ENCODE peak calls at places on chromosomes 13 and 19, in eight cellular contexts. Y is WERI-Rb-1, A is GM23248, F is mucosa of descending colon, X is heart right ventricle, B is aorta, R is thoracic aorta, G is OCI-LY7. W is an unnamed sample.

GRCh38 chr19:31349160-31349881 is at the start of gene TSHZ3:
- DNase-seq in G (no peak), R (no peak), Y (peak; percentile 68), X (peak; percentile 82), F (peak; percentile 72), A (peak; percentile 84), B (peak; percentile 92), W (peak; percentile 88)

GRCh38 chr13:30762643-30763042 is 27.3 kb downstream of the ALOX5AP start:
- DNase-seq in R (no peak), A (no peak), X (no peak), Y (no peak), B (no peak), F (no peak), G (no peak), W (no peak)

GRCh38 chr13:86368924-86369323 is 569.7 kb upstream of the SLITRK6 start:
- DNase-seq in Y (no peak), X (no peak), F (no peak), A (no peak), G (no peak), B (no peak), R (no peak), W (no peak)

GRCh38 chr13:82088781-82089180 is 1747.9 kb upstream of the SPRY2 start:
- DNase-seq in A (no peak), Y (no peak), X (no peak), F (no peak), R (no peak), G (no peak), B (no peak), W (no peak)

GRCh38 chr19:39401549-39402416 is 4.9 kb upstream of the ZFP36 start:
- DNase-seq in Y (no peak), F (peak; percentile 86), R (no peak), X (peak; percentile 31), A (peak; percentile 81), B (peak; percentile 85), G (peak; percentile 68), W (peak; percentile 25)

GRCh38 chr19:56543776-56544175 is 5.0 kb downstream of the ZFP28 start:
- DNase-seq in B (no peak), G (no peak), Y (no peak), F (no peak), R (no peak), A (no peak), X (no peak), W (no peak)

GRCh38 chr19:33698576-33699435 is 77.1 kb downstream of the CHST8 start:
- DNase-seq in F (peak; percentile 10), R (no peak), X (no peak), B (peak; percentile 24), Y (no peak), A (no peak), G (no peak), W (no peak)

GRCh38 chr19:4086336-4086953 is 19.7 kb upstream of the ZBTB7A start:
- DNase-seq in F (peak; percentile 84), R (no peak), X (no peak), Y (no peak), A (no peak), B (peak; percentile 49), G (no peak), W (no peak)

GRCh38 chr13:26377038-26377437 is 123.1 kb downstream of the CDK8 start:
- DNase-seq in Y (peak; percentile 60), R (no peak), G (peak; percentile 18), X (no peak), A (peak; percentile 56), B (no peak), F (no peak), W (peak; percentile 26)

GRCh38 chr13:39779337-39780270 is 124.1 kb downstream of the COG6 start:
- DNase-seq in A (peak; percentile 27), X (no peak), G (no peak), F (no peak), Y (peak; percentile 11), R (no peak), B (no peak), W (no peak)

GRCh38 chr13:40476175-40476958 is 190.1 kb downstream of the FOXO1 start:
- DNase-seq in X (no peak), A (peak; percentile 46), G (no peak), F (no peak), Y (no peak), B (no peak), R (no peak), W (peak; percentile 45)

GRCh38 chr13:41462427-41462826 is 5.1 kb downstream of the RGCC start:
- DNase-seq in R (no peak), X (no peak), A (no peak), F (no peak), G (peak; percentile 20), Y (no peak), B (no peak), W (no peak)

GRCh38 chr13:25377244-25377962 is 5.6 kb downstream of the ATP8A2 start:
- DNase-seq in X (no peak), G (no peak), A (no peak), Y (no peak), B (no peak), F (no peak), R (no peak), W (no peak)

GRCh38 chr13:25371158-25371557 is 616 bp upstream of the ATP8A2 start:
- DNase-seq in A (no peak), B (no peak), Y (no peak), F (no peak), G (no peak), R (no peak), X (no peak), W (no peak)

GRCh38 chr13:25371608-25372274 is at the start of gene ATP8A2:
- DNase-seq in R (no peak), G (no peak), Y (peak; percentile 63), B (no peak), A (peak; percentile 21), X (no peak), F (no peak), W (no peak)

GRCh38 chr13:25375727-25376358 is 4.1 kb downstream of the ATP8A2 start:
- DNase-seq in R (no peak), Y (peak; percentile 74), B (no peak), F (no peak), G (peak; percentile 56), A (peak; percentile 48), X (no peak), W (no peak)

GRCh38 chr13:25372275-25373081 is 704 bp downstream of the ATP8A2 start:
- DNase-seq in X (no peak), F (no peak), G (no peak), A (peak; percentile 14), R (no peak), B (no peak), Y (peak; percentile 54), W (no peak)
- H3K4me3 ChIP-seq in X (peak overlapping the region; percentile 22), F (no peak overlapping the region), G (no peak overlapping the region), A (peak overlapping the region; percentile 47), R (peak overlapping the region; percentile 59), B (peak overlapping the region; percentile 44), Y (peak overlapping the region; percentile 58), W (no peak overlapping the region)

GRCh38 chr19:27776020-27776419 is 1436.9 kb downstream of the UQCRFS1 start:
- DNase-seq in A (peak; percentile 68), F (no peak), Y (peak; percentile 46), R (no peak), G (peak; percentile 37), B (no peak), X (no peak), W (peak; percentile 44)
- H3K9me3 ChIP-seq in A (no peaks in the 10 kb centered on the region), F (peaks cover 58% of the 10 kb centered on the region), Y (peaks cover 33% of the 10 kb centered on the region), R (peaks cover 61% of the 10 kb centered on the region), G (peaks cover 5% of the 10 kb centered on the region), B (peaks cover 39% of the 10 kb centered on the region), X (peaks cover 11% of the 10 kb centered on the region), W (peaks cover 35% of the 10 kb centered on the region)

GRCh38 chr19:13094771-13095392 is 7.8 kb downstream of the LYL1 start:
- DNase-seq in X (no peak), A (no peak), G (peak; percentile 46), B (peak; percentile 65), F (no peak), R (no peak), Y (peak; percentile 39), W (no peak)
- H3K4me3 ChIP-seq in X (no peak overlapping the region), A (no peak overlapping the region), G (peak overlapping the region; percentile 48), B (no peak overlapping the region), F (no peak overlapping the region), R (peak overlapping the region; percentile 55), Y (no peak overlapping the region), W (no peak overlapping the region)

DNA sequence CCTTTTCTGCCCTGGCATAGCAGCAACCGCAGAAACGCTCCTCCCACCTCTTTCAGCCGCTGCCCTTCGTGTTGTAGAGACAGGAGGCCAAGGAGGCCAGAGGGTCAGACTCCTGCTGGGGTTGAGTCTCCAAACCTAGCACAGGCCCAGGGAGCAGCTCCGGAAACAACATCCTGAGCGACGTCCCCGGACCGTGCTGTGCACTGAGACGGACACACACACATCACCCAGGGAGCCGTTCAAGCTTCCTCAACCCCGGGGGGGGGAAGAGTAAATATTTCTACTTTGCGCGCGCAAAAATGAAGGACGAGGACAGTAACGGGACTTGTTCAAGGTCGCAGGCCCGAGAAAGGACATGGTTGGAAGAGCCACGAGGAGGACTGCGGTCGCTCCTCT is 657 bp downstream of the ZNF550 start:
- DNase-seq in B (no peak), X (peak; percentile 18), G (peak; percentile 14), R (no peak), Y (peak; percentile 15), A (peak; percentile 58), F (peak; percentile 31), W (peak; percentile 43)
- H3K9me3 ChIP-seq in B (peaks cover 15% of the 10 kb centered on the region), X (peaks cover 40% of the 10 kb centered on the region), G (peaks cover 36% of the 10 kb centered on the region), R (peaks cover 19% of the 10 kb centered on the region), Y (peaks cover 14% of the 10 kb centered on the region), A (no peaks in the 10 kb centered on the region), F (peaks cover 57% of the 10 kb centered on the region), W (peaks cover 55% of the 10 kb centered on the region)

W was measured in MG63.